ENCODE peak calls at places on chromosomes 16 and 17, in ten cellular contexts. Z, J, T, Y, W, K, P, M, H and A are unnamed samples.

GRCh38 chr17:57913576-57914273 is 41.5 kb downstream of the CUEDC1 start:
- DNase-seq in T (no peak), M (no peak), Z (no peak), K (no peak), J (no peak), P (no peak), H (no peak), Y (no peak), W (no peak), A (no peak)

GRCh38 chr17:30956764-30957374 is 14.0 kb upstream of the RNF135 start:
- DNase-seq in W (no peak), H (no peak), J (no peak), P (no peak), M (no peak), Y (no peak), K (no peak), T (no peak), Z (no peak), A (peak)

GRCh38 chr16:56237451-56237930 is 46.2 kb downstream of the GNAO1 start:
- DNase-seq in W (no peak), P (no peak), Z (no peak), K (no peak), T (no peak), M (no peak), J (peak), H (no peak), Y (no peak), A (no peak)

GRCh38 chr17:56834380-56835258 is 668 bp downstream of the DGKE start:
- DNase-seq in P (peak), W (peak), J (peak), Z (peak), H (peak), Y (no peak), M (peak), K (peak), T (no peak), A (peak)

GRCh38 chr16:19718624-19718965 is 524 bp downstream of the IQCK start:
- DNase-seq in H (no peak), J (no peak), M (no peak), W (peak), Z (no peak), Y (no peak), T (no peak), K (peak), P (peak), A (no peak)

GRCh38 chr16:89153848-89154271 is 17.7 kb upstream of the CDH15 start:
- DNase-seq in T (no peak), Y (no peak), Z (no peak), H (no peak), M (no peak), P (no peak), J (no peak), K (no peak), W (no peak), A (no peak)

GRCh38 chr16:26643519-26643918 is 423.2 kb upstream of the C16orf82 start:
- DNase-seq in T (no peak), H (no peak), Z (no peak), Y (no peak), M (no peak), K (no peak), W (no peak), J (no peak), P (no peak), A (no peak)

GRCh38 chr16:28498666-28499065 is 4.2 kb downstream of the APOBR start:
- DNase-seq in T (no peak), K (no peak), Y (no peak), J (no peak), P (no peak), W (no peak), M (no peak), H (no peak), Z (no peak), A (no peak)

GRCh38 chr17:28812980-28813377 is 29.6 kb downstream of the FAM222B start:
- DNase-seq in K (no peak), Y (no peak), M (no peak), H (no peak), P (peak), W (no peak), T (no peak), Z (no peak), J (no peak), A (no peak)

GRCh38 chr17:70987867-70988340 is 818.6 kb downstream of the KCNJ2 start:
- DNase-seq in T (no peak), W (no peak), H (no peak), J (no peak), M (no peak), Y (no peak), Z (no peak), P (no peak), K (no peak), A (no peak)

GRCh38 chr17:17510456-17511292 is 14.5 kb upstream of the RASD1 start:
- DNase-seq in W (no peak), Z (no peak), M (peak), T (no peak), J (no peak), H (peak), K (no peak), P (no peak), Y (no peak), A (no peak)

GRCh38 chr16:13036600-13036999 is 135.2 kb downstream of the SHISA9 start:
- DNase-seq in M (peak), Z (no peak), Y (no peak), K (peak), W (peak), T (no peak), H (no peak), J (no peak), P (peak), A (peak)

GRCh38 chr16:30998852-30999761 is 11.3 kb downstream of the STX1B start:
- DNase-seq in M (no peak), K (no peak), H (no peak), J (no peak), T (no peak), P (no peak), Y (no peak), W (no peak), Z (no peak), A (no peak)

GRCh38 chr17:41835800-41836549 is at the start of gene NT5C3B:
- DNase-seq in P (no peak), H (peak), J (peak), Z (peak), W (peak), K (peak), Y (no peak), M (peak), T (no peak), A (peak)

GRCh38 chr16:27446721-27447120 is 44.7 kb downstream of the IL21R start:
- DNase-seq in T (no peak), Z (no peak), P (no peak), M (no peak), Y (no peak), J (no peak), W (no peak), K (no peak), H (no peak), A (no peak)

GRCh38 chr16:59993101-59993500 is 1259.0 kb upstream of the GOT2 start:
- DNase-seq in Y (no peak), M (no peak), H (no peak), W (no peak), T (no peak), Z (no peak), K (no peak), P (no peak), J (peak), A (no peak)

GRCh38 chr17:58410714-58411407 is 6.5 kb downstream of the RNF43 start:
- DNase-seq in H (no peak), T (no peak), W (no peak), P (no peak), K (no peak), Y (no peak), M (no peak), Z (no peak), J (no peak), A (no peak)

GRCh38 chr17:60173304-60173807 is 23.6 kb downstream of the CA4 start:
- DNase-seq in T (no peak), K (no peak), H (no peak), W (no peak), J (no peak), P (peak), Y (peak), Z (no peak), M (no peak), A (peak)

DNA sequence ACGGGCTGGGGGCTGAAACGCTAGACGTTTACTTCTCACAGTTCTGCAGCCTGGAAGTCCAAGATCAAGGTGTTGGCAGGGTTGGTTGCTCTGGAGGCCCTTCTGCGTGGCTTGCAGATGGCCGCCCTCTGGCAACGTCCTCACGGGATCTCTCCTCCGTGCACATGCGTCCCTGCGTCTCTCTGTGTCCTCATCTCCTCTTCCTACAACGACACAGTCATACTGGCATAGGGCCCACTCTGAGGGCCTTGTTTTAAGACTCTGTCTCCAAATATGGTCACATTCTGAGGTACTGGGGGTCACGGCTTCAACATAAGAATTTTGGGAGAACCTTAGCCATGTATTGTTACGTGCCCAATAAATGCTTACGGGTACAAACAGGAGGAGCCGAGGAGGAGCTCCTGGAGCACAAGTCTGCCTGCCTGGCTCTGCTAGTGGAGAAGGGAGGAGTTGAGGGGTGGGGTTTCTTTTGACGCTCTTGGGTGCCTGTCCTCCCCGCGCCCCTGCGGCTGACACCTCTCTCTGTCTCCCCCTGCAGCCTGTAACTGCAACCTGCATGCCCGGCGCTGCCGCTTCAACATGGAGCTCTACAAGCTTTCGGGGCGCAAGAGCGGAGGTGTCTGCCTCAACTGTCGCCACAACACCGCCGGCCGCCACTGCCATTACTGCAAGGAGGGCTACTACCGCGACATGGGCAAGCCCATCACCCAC is 141.1 kb downstream of the NTN1 start:
- DNase-seq in Z (no peak), K (no peak), Y (no peak), J (peak), W (peak), P (no peak), M (no peak), T (no peak), H (no peak), A (no peak)
- TF ChIP-seq CTCF in Z (no peak), K (no peak), Y (no peak), J (peak), W (peak), P (no peak), M (peak), T (no peak), H (no peak), A (peak)

GRCh38 chr17:1413281-1413791 is 13.3 kb upstream of the YWHAE start:
- DNase-seq in W (no peak), P (peak), J (peak), T (no peak), Z (no peak), M (peak), H (peak), Y (no peak), K (peak), A (peak)

GRCh38 chr17:1416414-1416813 is 16.4 kb upstream of the YWHAE start:
- DNase-seq in H (no peak), M (no peak), Y (no peak), P (no peak), W (no peak), K (no peak), Z (no peak), J (no peak), T (no peak), A (no peak)

GRCh38 chr17:1414634-1415033 is 14.6 kb upstream of the YWHAE start:
- DNase-seq in M (no peak), H (no peak), W (no peak), Y (no peak), J (no peak), P (no peak), Z (no peak), T (no peak), K (no peak), A (no peak)

GRCh38 chr17:1412185-1413110 is 12.4 kb upstream of the YWHAE start:
- DNase-seq in H (peak), Z (no peak), P (no peak), Y (no peak), W (no peak), K (no peak), J (no peak), M (no peak), T (no peak), A (peak)

DNA sequence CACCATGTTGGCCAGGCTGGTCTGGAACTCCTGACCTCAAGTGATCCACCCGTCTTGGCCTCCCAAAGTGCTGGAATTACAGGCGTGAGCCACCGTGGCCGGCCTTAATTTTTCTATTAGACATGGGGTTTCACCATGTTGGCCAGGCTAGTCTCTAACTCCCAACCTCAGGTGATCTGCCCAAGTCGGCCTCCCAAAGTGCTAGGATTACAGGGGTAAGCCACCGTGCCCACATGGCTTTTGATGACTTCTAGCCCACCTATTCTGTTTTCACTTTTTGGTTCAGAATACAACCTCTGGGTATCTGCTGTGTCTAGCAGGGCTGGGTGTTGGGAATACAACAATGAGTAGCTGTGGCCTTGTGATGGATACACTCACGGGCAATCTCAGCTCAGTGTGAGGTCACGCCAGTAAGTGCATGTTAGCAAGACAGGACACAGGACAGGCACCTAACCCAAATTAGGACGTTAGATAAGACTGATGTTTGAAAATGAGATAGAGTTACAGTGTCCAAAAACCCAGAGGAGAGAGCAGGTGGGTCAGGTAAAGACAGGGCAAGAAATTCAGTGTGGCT is 14.1 kb upstream of the YWHAE start:
- DNase-seq in T (no peak), Y (no peak), M (no peak), Z (no peak), K (no peak), H (no peak), W (no peak), P (no peak), J (no peak), A (no peak)
- H3K4me3 ChIP-seq in T (no peak), Y (no peak), M (no peak), Z (no peak), K (no peak), H (no peak), W (no peak), P (no peak), J (no peak), A (no peak)

GRCh38 chr16:7839568-7839967 is 506.9 kb downstream of the RBFOX1 start:
- DNase-seq in W (no peak), T (no peak), K (no peak), Y (no peak), Z (no peak), P (no peak), J (no peak), H (no peak), M (no peak), A (no peak)
- TF ChIP-seq CTCF in W (no peak), T (no peak), K (no peak), Y (no peak), Z (no peak), P (no peak), J (no peak), H (no peak), M (no peak), A (no peak)

DNA sequence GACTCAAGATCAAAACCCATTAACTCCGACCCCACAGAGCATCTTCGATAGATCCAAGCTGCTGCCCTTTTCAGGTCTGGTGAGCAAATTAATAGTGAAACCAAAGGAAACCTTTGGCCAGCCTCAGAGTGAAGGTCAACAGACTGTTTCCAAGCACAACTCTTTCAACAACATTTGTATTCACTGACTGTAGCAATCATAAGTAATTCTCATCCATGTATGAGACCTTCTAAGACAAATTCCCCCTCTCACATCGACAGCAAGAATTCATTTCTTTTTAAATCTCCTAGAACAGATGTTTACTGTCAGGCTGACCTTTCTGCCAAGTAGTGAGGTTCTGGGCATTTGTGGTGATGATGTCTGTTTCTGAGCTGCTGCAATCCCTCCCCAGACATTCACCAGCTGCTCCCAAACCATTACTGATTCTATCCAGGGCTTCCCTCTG is 64.2 kb downstream of the SLC39A11 start:
- DNase-seq in P (peak), W (no peak), H (no peak), J (no peak), M (no peak), K (no peak), Z (no peak), Y (no peak), T (peak), A (peak)
- H3K4me3 ChIP-seq in P (no peak), W (no peak), H (no peak), J (no peak), M (no peak), K (no peak), Z (no peak), Y (no peak), T (no peak), A (peak)

GRCh38 chr17:50148226-50149098 is 2.0 kb downstream of the PPP1R9B start:
- DNase-seq in T (no peak), W (peak), Y (no peak), K (peak), Z (peak), M (peak), H (peak), P (peak), J (peak), A (no peak)
- TF ChIP-seq CTCF in T (peak), W (no peak), Y (peak), K (no peak), Z (peak), M (no peak), H (no peak), P (peak), J (peak), A (peak)

DNA sequence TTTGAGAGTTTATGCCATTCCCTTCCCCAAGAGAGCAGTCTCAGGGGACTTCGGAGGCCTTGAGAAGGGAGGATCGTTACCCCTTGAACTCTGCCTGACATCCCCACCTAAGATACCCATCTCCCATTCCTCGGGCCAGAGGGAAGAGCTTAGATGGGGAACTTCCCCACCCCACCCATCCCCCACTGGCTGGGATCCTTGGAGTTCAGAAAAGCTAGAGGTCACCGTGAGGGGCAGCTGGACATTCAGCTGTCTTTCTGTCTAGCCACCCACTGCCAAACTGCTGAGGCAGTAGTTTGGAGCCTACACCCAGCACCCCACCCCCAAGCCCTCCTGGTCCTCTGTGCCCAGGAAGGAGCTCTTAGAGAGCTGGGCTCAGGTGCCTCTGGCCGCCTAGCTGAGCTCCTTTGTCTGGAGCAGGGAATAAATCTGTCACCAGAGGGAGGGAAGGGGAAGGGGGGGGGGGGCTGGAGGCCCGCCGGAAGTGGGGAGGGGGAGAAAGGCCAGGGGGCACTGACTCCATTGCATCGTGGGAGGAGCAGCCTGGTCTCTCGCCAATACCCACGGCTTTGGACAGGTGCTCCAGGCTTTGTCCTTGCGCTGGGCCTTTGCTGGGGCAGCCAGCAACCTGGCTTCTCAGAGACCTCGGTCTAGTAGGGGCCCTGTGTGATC is 1.0 kb downstream of the HSD11B2 start:
- DNase-seq in M (no peak), K (peak), T (no peak), Z (no peak), W (no peak), Y (no peak), J (no peak), H (no peak), P (no peak), A (no peak)
- H3K4me3 ChIP-seq in M (peak), K (peak), T (peak), Z (peak), W (peak), Y (no peak), J (peak), H (peak), P (no peak), A (peak)

GRCh38 chr17:7561028-7561575 is 617 bp upstream of the SENP3 start:
- DNase-seq in J (peak), W (peak), K (peak), H (peak), M (peak), Y (no peak), T (peak), P (peak), Z (peak), A (peak)

GRCh38 chr17:7561589-7562207 is at the start of gene SENP3:
- DNase-seq in J (peak), P (peak), M (peak), Y (no peak), H (peak), W (peak), T (peak), K (peak), Z (peak), A (peak)

GRCh38 chr17:7559307-7560171 is 989 bp downstream of the TNFSF13 start:
- DNase-seq in P (no peak), W (no peak), J (no peak), Z (peak), K (peak), T (no peak), Y (no peak), M (no peak), H (no peak), A (no peak)

GRCh38 chr17:7558544-7559306 is at the start of gene TNFSF13:
- DNase-seq in Z (peak), M (peak), K (peak), P (no peak), H (peak), J (peak), Y (no peak), W (no peak), T (no peak), A (no peak)

GRCh38 chr17:7560172-7561027 is 1.3 kb upstream of the SENP3 start:
- DNase-seq in M (peak), Y (no peak), P (peak), W (peak), K (peak), J (peak), H (peak), T (no peak), Z (peak), A (peak)
- TF ChIP-seq CTCF in M (peak), Y (peak), P (peak), W (no peak), K (peak), J (peak), H (peak), T (peak), Z (peak), A (peak)